ENCODE peak calls at places on chromosome 10, in four cellular contexts. B is SW480, J is left lung, E is upper lobe of right lung. V is an unnamed sample.

GRCh38 chr10:98055875-98056516 is 25.6 kb upstream of the CRTAC1 start:
- DNase-seq in J (no peak), B (peak), E (no peak), V (no peak)

GRCh38 chr10:117537436-117537903 is 5.1 kb upstream of the EMX2 start:
- DNase-seq in E (no peak), B (no peak), J (no peak), V (no peak)

GRCh38 chr10:88986549-88987242 is 3.9 kb upstream of the FAS start:
- DNase-seq in E (no peak), B (peak), J (no peak), V (no peak)

GRCh38 chr10:112080284-112080683 is 103.3 kb downstream of the GPAM start:
- DNase-seq in J (no peak), B (no peak), E (no peak), V (no peak)

GRCh38 chr10:99917963-99918825 is 91.6 kb downstream of the DNMBP start:
- DNase-seq in B (no peak), E (peak), J (no peak), V (no peak)

GRCh38 chr10:90968448-90969086 is 47.7 kb upstream of the ANKRD1 start:
- DNase-seq in E (no peak), B (peak), J (no peak), V (no peak)

GRCh38 chr10:71203716-71204115 is 8.7 kb upstream of the UNC5B start:
- DNase-seq in J (no peak), E (peak), B (no peak), V (peak)

GRCh38 chr10:88245974-88246511 is 337.1 kb downstream of the RNLS start:
- DNase-seq in J (no peak), E (no peak), B (no peak), V (no peak)

GRCh38 chr10:31129880-31130405 is 98.3 kb upstream of the ZNF438 start:
- DNase-seq in B (no peak), J (no peak), E (no peak), V (no peak)

GRCh38 chr10:78331391-78331922 is 297.8 kb downstream of the RPS24 start:
- DNase-seq in B (no peak), E (no peak), J (no peak), V (no peak)

GRCh38 chr10:95327367-95327766 is 36.6 kb upstream of the PDLIM1 start:
- DNase-seq in B (no peak), J (no peak), E (no peak), V (no peak)

GRCh38 chr10:63829020-63829419 is 307.8 kb downstream of the REEP3 start:
- DNase-seq in B (no peak), E (no peak), J (no peak), V (no peak)

GRCh38 chr10:97869091-97870042 is 19.7 kb downstream of the GOLGA7B start:
- DNase-seq in E (peak), J (peak), B (peak), V (peak)

GRCh38 chr10:77247076-77247561 is 390.5 kb downstream of the KCNMA1 start:
- DNase-seq in E (no peak), B (peak), J (no peak), V (no peak)

GRCh38 chr10:100878291-100878910 is 34.4 kb upstream of the SLF2 start:
- DNase-seq in E (no peak), J (no peak), B (peak), V (peak)